ENCODE peak calls at places on chromosomes 12 and 14, in five cellular contexts. F is K562, M is HepG2, G is HL-60, O is H1. R is an unnamed sample.

GRCh38 chr12:119096429-119097202 is 82.1 kb upstream of the HSPB8 start:
- DNase-seq in F (no peak), M (no peak), G (no peak), O (no peak), R (no peak)

GRCh38 chr14:103073367-103073875 is 10.6 kb upstream of the LBHD2 start:
- DNase-seq in F (no peak), M (no peak), G (no peak), O (no peak), R (no peak)

GRCh38 chr14:85401396-85401795 is 128.5 kb upstream of the FLRT2 start:
- DNase-seq in F (no peak), M (no peak), G (no peak), O (no peak), R (no peak)

GRCh38 chr14:35161231-35161630 is 38.9 kb downstream of the PRORP start:
- DNase-seq in F (no peak), M (no peak), G (no peak), O (no peak), R (no peak)

GRCh38 chr12:48156648-48157015 is 683 bp downstream of the ASB8 start:
- DNase-seq in F (no peak), M (no peak), G (no peak), O (no peak), R (no peak)

GRCh38 chr14:95838862-95839261 is 37.8 kb upstream of the TUNAR start:
- DNase-seq in F (no peak), M (no peak), G (no peak), O (no peak), R (no peak)

GRCh38 chr14:105074601-105075053 is 9.4 kb upstream of the GPR132 start:
- DNase-seq in F (no peak), M (no peak), G (no peak), O (no peak), R (peak; percentile 36)

GRCh38 chr12:1502441-1502785 is 92.0 kb downstream of the FBXL14 start:
- DNase-seq in F (no peak), M (no peak), G (no peak), O (no peak), R (no peak)

GRCh38 chr12:124008629-124009028 is 35.6 kb downstream of the ZNF664 start:
- DNase-seq in F (no peak), M (no peak), G (no peak), O (no peak), R (no peak)

GRCh38 chr12:124007810-124008570 is 35.0 kb downstream of the ZNF664 start:
- DNase-seq in F (no peak), M (no peak), G (peak; percentile 75), O (no peak), R (no peak)

GRCh38 chr12:124010687-124011086 is 37.7 kb downstream of the ZNF664 start:
- DNase-seq in F (no peak), M (no peak), G (no peak), O (no peak), R (no peak)

GRCh38 chr12:124011435-124012124 is 38.6 kb downstream of the ZNF664 start:
- DNase-seq in F (no peak), M (no peak), G (no peak), O (no peak), R (no peak)

GRCh38 chr12:124009781-124010180 is 36.8 kb downstream of the ZNF664 start:
- DNase-seq in F (no peak), M (no peak), G (no peak), O (no peak), R (no peak)
- TF ChIP-seq GABPA in F (no peak), M (no peak), G (no peak), O (no peak), R (no peak)

GRCh38 chr14:66508846-66509621 is 1.1 kb downstream of the GPHN start:
- DNase-seq in F (peak; percentile 43), M (no peak), G (peak; percentile 6), O (no peak), R (peak; percentile 69)
- TF ChIP-seq GABPA in F (no peak), M (no peak), G (no peak), O (no peak), R (no peak)

DNA sequence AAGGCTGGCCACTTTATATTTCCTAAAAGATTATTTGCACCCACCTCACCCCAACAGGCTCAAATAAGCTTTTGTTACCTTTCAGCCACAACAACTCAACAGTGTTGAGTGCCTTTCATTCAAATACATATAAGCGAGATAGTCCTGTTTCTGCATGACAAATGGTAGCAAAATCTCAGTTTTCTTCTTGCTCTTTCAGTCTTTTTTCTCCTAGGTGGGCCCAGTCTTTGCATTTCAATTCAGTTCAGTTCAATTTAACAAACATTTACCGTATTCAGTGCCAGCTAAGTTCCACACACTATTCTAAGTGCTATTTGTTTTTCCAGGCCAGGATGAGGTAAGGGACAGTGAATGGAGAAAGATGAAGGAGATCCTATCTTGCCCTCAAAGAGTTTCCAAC is 25.9 kb upstream of the BMP4 start:
- DNase-seq in F (no peak), M (peak; percentile 50), G (no peak), O (peak; percentile 27), R (no peak)
- TF ChIP-seq GABPA in F (no peak), M (no peak), G (no peak), O (no peak), R (no peak)

GRCh38 chr12:95283371-95283770 is 65.8 kb downstream of the VEZT start:
- DNase-seq in F (no peak), M (no peak), G (no peak), O (no peak), R (no peak)

GRCh38 chr12:95277139-95277538 is 59.5 kb downstream of the VEZT start:
- DNase-seq in F (no peak), M (no peak), G (no peak), O (no peak), R (no peak)

GRCh38 chr12:95282266-95282665 is 64.7 kb downstream of the VEZT start:
- DNase-seq in F (peak; percentile 29), M (no peak), G (no peak), O (no peak), R (no peak)

DNA sequence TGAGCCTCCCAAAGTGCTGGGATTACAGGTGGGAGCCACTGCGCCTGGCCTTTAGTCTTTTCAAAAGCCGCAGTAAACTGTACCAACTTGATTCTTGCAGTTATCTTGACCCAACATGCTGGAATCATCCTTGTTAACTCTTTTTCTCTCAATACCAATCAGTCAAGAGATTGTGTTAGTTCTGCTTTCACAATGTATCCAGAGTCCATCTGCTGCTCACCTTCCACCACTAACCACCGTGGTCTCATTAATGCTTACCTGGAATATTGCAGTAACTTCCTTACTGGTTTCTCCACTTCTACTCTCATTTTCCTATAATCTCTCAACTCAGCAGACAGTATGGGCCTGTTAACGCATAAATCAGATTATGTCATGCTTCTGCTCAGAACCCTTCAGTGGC is 62.2 kb downstream of the VEZT start:
- DNase-seq in F (no peak), M (peak; percentile 3), G (no peak), O (no peak), R (no peak)
- TF ChIP-seq GABPA in F (no peak), M (no peak), G (no peak), O (no peak), R (no peak)

GRCh38 chr14:38127784-38128183 is 79.9 kb upstream of the SSTR1 start:
- DNase-seq in F (no peak), M (no peak), G (no peak), O (no peak), R (no peak)
- TF ChIP-seq GABPA in F (no peak), M (no peak), G (no peak), O (no peak), R (no peak)

GRCh38 chr14:22854963-22855724 is 16.4 kb upstream of the LRP10 start:
- DNase-seq in F (no peak), M (peak; percentile 86), G (no peak), O (no peak), R (no peak)
- TF ChIP-seq GABPA in F (no peak), M (no peak), G (no peak), O (no peak), R (no peak)

GRCh38 chr14:100658514-100658886 is 68.2 kb upstream of the DLK1 start:
- DNase-seq in F (peak; percentile 43), M (peak; percentile 54), G (no peak), O (no peak), R (no peak)

GRCh38 chr14:100662850-100663527 is 63.7 kb upstream of the DLK1 start:
- DNase-seq in F (peak; percentile 85), M (peak; percentile 77), G (peak; percentile 72), O (no peak), R (peak; percentile 85)

GRCh38 chr14:100659345-100660001 is 67.2 kb upstream of the DLK1 start:
- DNase-seq in F (no peak), M (no peak), G (no peak), O (no peak), R (no peak)

GRCh38 chr14:100661340-100661712 is 65.4 kb upstream of the DLK1 start:
- DNase-seq in F (no peak), M (no peak), G (no peak), O (no peak), R (no peak)

DNA sequence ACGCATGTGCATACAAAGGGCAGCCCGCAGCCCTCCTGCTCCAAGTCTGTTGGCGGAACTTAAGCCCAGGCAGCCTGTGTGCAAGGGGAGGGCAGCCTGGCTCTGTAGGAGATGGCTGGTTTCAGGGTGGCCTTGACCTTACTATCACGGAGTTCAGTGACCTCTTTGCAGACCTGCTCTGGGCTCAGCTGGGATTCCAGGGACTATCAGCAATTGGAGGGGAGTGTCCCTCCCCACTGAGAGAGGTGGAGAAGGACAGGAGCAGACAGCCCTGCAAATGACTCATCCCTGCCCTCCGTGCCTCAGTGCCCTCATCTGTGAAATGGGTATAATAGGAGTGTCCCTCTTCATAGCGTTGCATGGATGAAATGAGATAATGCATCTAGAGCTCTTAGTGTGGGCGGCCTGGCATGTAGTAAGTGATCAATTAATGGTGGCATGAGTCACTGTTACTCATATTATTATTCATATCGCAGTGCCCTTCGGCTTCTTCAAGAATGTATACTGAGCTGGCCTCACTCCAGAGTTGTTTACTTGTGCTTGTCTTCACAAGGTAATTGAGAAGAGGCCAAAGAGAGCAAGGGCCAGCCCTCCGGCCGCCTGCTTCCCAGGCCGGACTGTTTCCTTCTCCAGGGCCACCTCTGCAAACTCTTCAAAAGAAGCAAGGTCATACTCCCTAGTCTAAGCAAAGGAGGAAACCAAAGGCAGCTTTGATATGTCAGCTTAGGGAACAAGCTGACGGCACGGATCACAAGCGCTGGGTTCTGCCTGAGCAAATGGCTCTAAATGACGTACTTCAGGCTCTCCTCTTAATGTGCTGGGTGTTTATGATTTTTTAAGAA is 66.0 kb upstream of the DLK1 start:
- DNase-seq in F (no peak), M (peak; percentile 76), G (no peak), O (no peak), R (no peak)
- TF ChIP-seq GABPA in F (no peak), M (no peak), G (no peak), O (no peak), R (no peak)

R was measured in SK-N-SH.